ENCODE peak calls at places on chromosomes 11 and 22, in seven cellular contexts. H is T-cell, S is NCI-H345, X is Calu3, U is cardiac muscle cell, W is NCI-H69, Y is NCI-H1105. N is an unnamed sample.

GRCh38 chr11:61488651-61489291 is 19.8 kb upstream of the LRRC10B start:
- DNase-seq in X (peak; percentile 27), Y (no peak), H (no peak), U (peak; percentile 42), S (no peak), W (peak; percentile 91), N (peak; percentile 39)

GRCh38 chr22:28977481-28977971 is 84.1 kb downstream of the C22orf31 start:
- DNase-seq in W (no peak), H (no peak), X (peak; percentile 43), Y (no peak), S (no peak), U (peak; percentile 65), N (no peak)

GRCh38 chr11:68994161-68994890 is 13.5 kb upstream of the MRGPRD start:
- DNase-seq in U (no peak), S (no peak), H (no peak), W (no peak), Y (no peak), X (no peak), N (no peak)

GRCh38 chr11:66479741-66480115 is 506 bp upstream of the DPP3 start:
- DNase-seq in U (no peak), H (no peak), Y (peak; percentile 87), W (peak; percentile 94), S (peak; percentile 87), X (no peak), N (no peak)

GRCh38 chr22:26648011-26648497 is 9.3 kb upstream of the MIAT start:
- DNase-seq in W (peak; percentile 100), Y (peak; percentile 92), U (no peak), H (peak; percentile 39), S (peak; percentile 97), X (no peak), N (no peak)

GRCh38 chr11:121479839-121480238 is 27.1 kb upstream of the SORL1-AS1 start:
- DNase-seq in S (no peak), U (peak; percentile 24), W (peak; percentile 40), H (no peak), X (no peak), Y (no peak), N (no peak)

GRCh38 chr11:126991596-126991995 is 9.0 kb downstream of the KIRREL3 start:
- DNase-seq in X (no peak), U (no peak), Y (no peak), W (no peak), S (no peak), H (no peak), N (no peak)

GRCh38 chr11:92332986-92333385 is 108.4 kb downstream of the FAT3 start:
- DNase-seq in W (no peak), H (no peak), S (no peak), X (no peak), Y (no peak), U (no peak), N (no peak)

GRCh38 chr11:95282337-95282751 is 51.3 kb upstream of the SESN3 start:
- DNase-seq in W (peak; percentile 17), X (no peak), U (no peak), S (no peak), Y (no peak), H (no peak), N (no peak)

GRCh38 chr11:70608568-70609314 is 210.4 kb downstream of the CTTN start:
- DNase-seq in X (no peak), H (no peak), Y (no peak), S (no peak), U (no peak), W (peak; percentile 31), N (no peak)

GRCh38 chr22:30312053-30312452 is 14.7 kb downstream of the TBC1D10A start:
- DNase-seq in H (no peak), W (peak; percentile 14), X (no peak), U (no peak), Y (no peak), S (no peak), N (no peak)

GRCh38 chr22:44710474-44711235 is 8.7 kb downstream of the PRR5 start:
- DNase-seq in W (peak; percentile 33), X (no peak), Y (peak; percentile 57), S (peak; percentile 45), H (peak; percentile 53), U (no peak), N (no peak)

GRCh38 chr11:118057424-118058145 is 19.3 kb upstream of the TMPRSS4 start:
- DNase-seq in S (no peak), X (no peak), U (no peak), W (peak; percentile 23), Y (no peak), H (no peak), N (no peak)

GRCh38 chr11:117884994-117885393 is 8.5 kb upstream of the FXYD6 start:
- DNase-seq in U (no peak), Y (no peak), S (no peak), X (no peak), H (no peak), W (no peak), N (no peak)

GRCh38 chr11:8040261-8040920 is 40.6 kb upstream of the TUB start:
- DNase-seq in U (no peak), X (no peak), Y (no peak), W (no peak), H (no peak), S (no peak), N (no peak)

GRCh38 chr11:16791494-16791961 is 53.1 kb downstream of the C11orf58 start:
- DNase-seq in H (no peak), U (no peak), W (no peak), X (peak; percentile 62), Y (no peak), S (no peak), N (no peak)

GRCh38 chr11:124746621-124747243 is 5.3 kb downstream of the VSIG2 start:
- DNase-seq in U (peak; percentile 79), W (peak; percentile 79), Y (peak; percentile 87), S (peak; percentile 43), H (peak; percentile 67), X (peak; percentile 74), N (peak; percentile 88)

GRCh38 chr11:85805387-85805786 is 5.6 kb downstream of the SYTL2 start:
- DNase-seq in S (no peak), W (no peak), U (no peak), Y (no peak), H (no peak), X (no peak), N (no peak)

GRCh38 chr11:120205596-120206161 is 5.2 kb upstream of the OAF start:
- DNase-seq in W (no peak), U (no peak), X (no peak), H (no peak), Y (no peak), S (no peak), N (no peak)

GRCh38 chr22:36510966-36511881 is 4.4 kb upstream of the FOXRED2 start:
- DNase-seq in W (peak; percentile 44), X (peak; percentile 46), S (peak; percentile 14), H (no peak), Y (peak; percentile 24), U (peak; percentile 66), N (no peak)

GRCh38 chr22:39980635-39981034 is 14.1 kb upstream of the FAM83F start:
- DNase-seq in W (no peak), Y (no peak), H (no peak), U (no peak), S (no peak), X (no peak), N (no peak)

GRCh38 chr11:83918471-83918870 is 632.3 kb upstream of the CCDC90B start:
- DNase-seq in Y (no peak), U (no peak), X (no peak), S (no peak), W (no peak), H (no peak), N (no peak)

GRCh38 chr22:40326905-40327735 is 19.2 kb upstream of the ADSL start:
- DNase-seq in H (peak; percentile 24), X (no peak), Y (no peak), S (peak; percentile 11), W (peak; percentile 88), U (no peak), N (peak; percentile 80)

GRCh38 chr22:24105018-24105360 is 76.3 kb upstream of the SUSD2 start:
- DNase-seq in W (no peak), H (no peak), Y (no peak), S (no peak), U (no peak), X (no peak), N (no peak)

GRCh38 chr22:32042924-32043323 is at the start of gene SLC5A1:
- DNase-seq in U (no peak), S (peak; percentile 92), Y (no peak), X (peak; percentile 95), W (peak; percentile 95), H (no peak), N (peak; percentile 89)

GRCh38 chr22:42719656-42720262 is 911 bp downstream of the A4GALT start:
- DNase-seq in S (no peak), H (no peak), U (no peak), W (peak; percentile 64), X (no peak), Y (no peak), N (no peak)

GRCh38 chr22:30332551-30332950 is 5.8 kb upstream of the TBC1D10A start:
- DNase-seq in X (no peak), W (no peak), S (no peak), H (no peak), U (no peak), Y (no peak), N (no peak)

GRCh38 chr22:42670921-42671709 is 21.9 kb upstream of the CYB5R3 start:
- DNase-seq in H (no peak), Y (no peak), W (no peak), X (no peak), S (no peak), U (no peak), N (no peak)

GRCh38 chr11:96067160-96067559 is 143.3 kb upstream of the MTMR2 start:
- DNase-seq in W (no peak), S (no peak), H (no peak), Y (no peak), X (no peak), U (no peak), N (no peak)

GRCh38 chr22:32023251-32023827 is 19.7 kb upstream of the SLC5A1 start:
- DNase-seq in S (no peak), U (no peak), W (no peak), X (no peak), Y (no peak), H (no peak), N (no peak)

GRCh38 chr11:123431619-123432018 is 1.6 kb downstream of the GRAMD1B start:
- DNase-seq in Y (no peak), H (no peak), U (no peak), W (peak; percentile 67), S (no peak), X (no peak), N (no peak)

GRCh38 chr11:119367661-119368120 is 13.8 kb downstream of the USP2 start:
- DNase-seq in W (no peak), Y (no peak), U (no peak), X (no peak), H (no peak), S (no peak), N (no peak)

GRCh38 chr11:65576232-65576866 is 496 bp downstream of the EHBP1L1 start:
- DNase-seq in U (no peak), X (no peak), H (no peak), Y (no peak), S (no peak), W (no peak), N (no peak)

GRCh38 chr22:25485626-25486545 is 78.6 kb upstream of the GRK3 start:
- DNase-seq in W (no peak), X (no peak), Y (no peak), H (no peak), U (no peak), S (no peak), N (no peak)

GRCh38 chr11:25159341-25159740 is 662.5 kb downstream of the LUZP2 start:
- DNase-seq in U (no peak), S (no peak), Y (no peak), W (no peak), X (no peak), H (no peak), N (no peak)

GRCh38 chr11:94885133-94885532 is 88.2 kb downstream of the CWC15 start:
- DNase-seq in S (no peak), H (no peak), Y (peak; percentile 22), W (peak; percentile 85), X (no peak), U (no peak), N (no peak)

GRCh38 chr11:2521681-2522630 is 77.1 kb downstream of the KCNQ1 start:
- DNase-seq in Y (no peak), W (no peak), X (no peak), S (no peak), H (no peak), U (no peak), N (no peak)

N was measured in prostate gland.